ENCODE peak calls at places on chromosomes 11 and 22, in eight cellular contexts. H, G, Z, Q, B, L, E and V are unnamed samples.

GRCh38 chr11:129846508-129847335 is 31.1 kb downstream of the TMEM45B start:
- DNase-seq in L (no peak), G (no peak), Q (no peak), H (no peak), E (no peak), B (no peak), Z (no peak), V (no peak)

GRCh38 chr11:81005595-81005994 is 1564.8 kb upstream of the TENM4 start:
- DNase-seq in B (no peak), Q (peak), G (no peak), H (no peak), Z (no peak), L (no peak), E (no peak), V (no peak)

GRCh38 chr11:70306586-70307033 is 36.1 kb downstream of the PPFIA1 start:
- DNase-seq in H (no peak), Q (no peak), G (no peak), L (no peak), Z (no peak), B (no peak), E (no peak), V (no peak)

GRCh38 chr11:47351159-47352126 is 1.1 kb downstream of the MYBPC3 start:
- DNase-seq in E (no peak), Z (no peak), G (no peak), Q (no peak), L (no peak), H (no peak), B (no peak), V (no peak)

GRCh38 chr11:18046116-18046777 is at the start of gene TPH1:
- DNase-seq in L (peak), Z (peak), H (no peak), E (no peak), G (no peak), B (no peak), Q (peak), V (peak)

GRCh38 chr11:62545437-62546243 is 966 bp downstream of the AHNAK start:
- DNase-seq in Q (peak), B (no peak), Z (peak), E (no peak), H (peak), L (peak), G (no peak), V (peak)

GRCh38 chr22:25933158-25933788 is 191.3 kb downstream of the MYO18B start:
- DNase-seq in Q (no peak), L (no peak), G (no peak), B (no peak), E (no peak), Z (no peak), H (no peak), V (no peak)

GRCh38 chr11:1410366-1411291 is 20.9 kb downstream of the BRSK2 start:
- DNase-seq in H (no peak), G (no peak), Q (no peak), B (no peak), Z (no peak), L (no peak), E (peak), V (no peak)

GRCh38 chr11:47847892-47848635 is at the start of gene NUP160:
- DNase-seq in Q (peak), E (peak), B (peak), G (peak), L (peak), Z (peak), H (peak), V (peak)

GRCh38 chr11:64319421-64319761 is 1.5 kb downstream of the PRDX5 start:
- DNase-seq in G (no peak), B (peak), L (no peak), Q (no peak), Z (no peak), H (no peak), E (no peak), V (no peak)

GRCh38 chr22:41469218-41469851 is 418 bp downstream of the ACO2 start:
- DNase-seq in L (peak), B (peak), H (no peak), Q (no peak), G (no peak), Z (no peak), E (no peak), V (no peak)

GRCh38 chr11:19242184-19242932 is 1.6 kb upstream of the E2F8 start:
- DNase-seq in E (no peak), L (no peak), Z (no peak), B (no peak), Q (no peak), G (no peak), H (no peak), V (no peak)

GRCh38 chr22:49302150-49302460 is 525.6 kb downstream of the BRD1 start:
- DNase-seq in L (no peak), Z (no peak), H (no peak), G (no peak), B (no peak), E (no peak), Q (no peak), V (no peak)

GRCh38 chr11:121366038-121366437 is 73.5 kb downstream of the SC5D start:
- DNase-seq in B (no peak), Z (no peak), H (no peak), L (no peak), Q (no peak), G (no peak), E (no peak), V (no peak)

GRCh38 chr11:85301895-85302678 is 325.1 kb downstream of the DLG2 start:
- DNase-seq in E (no peak), L (no peak), Z (no peak), H (no peak), G (no peak), Q (no peak), B (no peak), V (no peak)

GRCh38 chr22:50622723-50623327 is 5.1 kb downstream of the ARSA start:
- DNase-seq in Z (no peak), E (no peak), G (no peak), Q (no peak), H (no peak), L (peak), B (no peak), V (no peak)

GRCh38 chr11:122834065-122834464 is 4.2 kb upstream of the CRTAM start:
- DNase-seq in E (no peak), Z (no peak), B (no peak), L (no peak), H (no peak), Q (no peak), G (no peak), V (no peak)

GRCh38 chr11:73983764-73984543 is 1.3 kb upstream of the UCP2 start:
- DNase-seq in E (no peak), H (no peak), G (no peak), Q (no peak), Z (no peak), B (peak), L (peak), V (no peak)

GRCh38 chr11:90558328-90558865 is 335.5 kb upstream of the CHORDC1 start:
- DNase-seq in E (no peak), Q (no peak), G (no peak), Z (no peak), H (no peak), L (no peak), B (no peak), V (no peak)

GRCh38 chr22:50161508-50162390 is 8.8 kb upstream of the PANX2 start:
- DNase-seq in E (no peak), Z (no peak), H (no peak), L (no peak), Q (no peak), B (no peak), G (no peak), V (no peak)

GRCh38 chr22:20405931-20406685 is 12.2 kb downstream of the ZNF74 start:
- DNase-seq in B (no peak), L (no peak), Z (peak), H (no peak), Q (no peak), E (no peak), G (no peak), V (no peak)

GRCh38 chr22:46446799-46447198 is 90.6 kb downstream of the CELSR1 start:
- DNase-seq in L (no peak), G (no peak), E (no peak), Z (no peak), B (no peak), H (no peak), Q (no peak), V (no peak)

GRCh38 chr11:108494182-108494581 is 4.0 kb downstream of the POGLUT3 start:
- DNase-seq in Q (no peak), L (no peak), B (no peak), E (no peak), Z (no peak), H (no peak), G (no peak), V (no peak)

GRCh38 chr11:70018816-70019215 is 59.3 kb upstream of the ANO1 start:
- DNase-seq in Q (no peak), E (no peak), G (no peak), B (no peak), H (no peak), L (no peak), Z (peak), V (no peak)

GRCh38 chr11:75549370-75549958 is 12.6 kb upstream of the SERPINH1 start:
- DNase-seq in B (no peak), Z (no peak), H (no peak), G (no peak), E (no peak), L (no peak), Q (no peak), V (no peak)

GRCh38 chr11:82003671-82004148 is 730.0 kb downstream of the FAM181B start:
- DNase-seq in G (no peak), Z (no peak), H (no peak), B (no peak), E (no peak), Q (no peak), L (no peak), V (no peak)

GRCh38 chr22:47914481-47915097 is 1152.1 kb downstream of the TBC1D22A start:
- DNase-seq in G (no peak), H (no peak), B (no peak), Z (no peak), E (no peak), L (no peak), Q (no peak), V (no peak)